ENCODE peak calls at places on chromosomes 6 and 20, in six cellular contexts. W is endothelial cell of umbilical vein, K is neural progenitor cell, H is cardiac muscle cell, P is colonic mucosa, D is upper lobe of left lung. B is an unnamed sample.

GRCh38 chr20:44253528-44253927 is 6.4 kb downstream of the GDAP1L1 start:
- DNase-seq in D (no peak), W (no peak), K (no peak), P (no peak), H (no peak), B (no peak)

GRCh38 chr20:21663465-21663864 is 42.0 kb upstream of the PAX1 start:
- DNase-seq in W (no peak), D (no peak), K (no peak), P (no peak), H (no peak), B (no peak)

GRCh38 chr6:49852975-49853374 is 13.4 kb downstream of the CRISP1 start:
- DNase-seq in H (no peak), P (no peak), K (no peak), W (no peak), D (no peak), B (no peak)

GRCh38 chr6:85493389-85493788 is 43.5 kb downstream of the NT5E start:
- DNase-seq in K (no peak), D (no peak), P (no peak), H (no peak), W (no peak), B (no peak)

GRCh38 chr20:58235010-58235409 is 6.6 kb upstream of the ANKRD60 start:
- DNase-seq in W (no peak), D (no peak), K (no peak), H (no peak), P (peak; percentile 13), B (no peak)

GRCh38 chr20:44664127-44664526 is 12.6 kb upstream of the ADA start:
- DNase-seq in H (no peak), D (no peak), P (no peak), W (no peak), K (no peak), B (no peak)

GRCh38 chr6:19312291-19312978 is 524.7 kb upstream of the ID4 start:
- DNase-seq in H (no peak), D (no peak), P (no peak), K (peak; percentile 93), W (no peak), B (no peak)

GRCh38 chr6:5278571-5279120 is 17.3 kb downstream of the FARS2 start:
- DNase-seq in P (no peak), H (no peak), W (no peak), K (no peak), D (no peak), B (no peak)

GRCh38 chr20:58480455-58481356 is 34.5 kb downstream of the APCDD1L start:
- DNase-seq in K (no peak), D (no peak), P (no peak), W (no peak), H (no peak), B (no peak)

GRCh38 chr20:19322061-19322985 is 109.9 kb downstream of the SLC24A3 start:
- DNase-seq in P (no peak), K (no peak), W (no peak), H (no peak), D (no peak), B (peak; percentile 96)

GRCh38 chr6:32081168-32081624 is 27.9 kb downstream of the TNXB start:
- DNase-seq in D (no peak), H (peak; percentile 95), K (no peak), W (no peak), P (no peak), B (peak; percentile 19)

GRCh38 chr6:151796842-151797530 is 10.5 kb upstream of the ESR1 start:
- DNase-seq in D (no peak), P (no peak), W (no peak), K (no peak), H (no peak), B (no peak)

GRCh38 chr20:4112490-4113420 is 97.4 kb upstream of the RNF24 start:
- DNase-seq in W (peak; percentile 60), K (no peak), P (peak; percentile 71), H (peak; percentile 87), D (no peak), B (peak; percentile 57)

GRCh38 chr6:83151114-83151513 is 42.0 kb downstream of the PGM3 start:
- DNase-seq in D (no peak), W (no peak), H (peak; percentile 6), K (no peak), P (no peak), B (no peak)

GRCh38 chr6:24408719-24409410 is 6.1 kb downstream of the MRS2 start:
- DNase-seq in W (no peak), P (no peak), K (no peak), D (no peak), H (no peak), B (no peak)

GRCh38 chr6:79604583-79605037 is 26.5 kb upstream of the SH3BGRL2 start:
- DNase-seq in K (no peak), H (peak; percentile 35), D (no peak), W (no peak), P (no peak), B (no peak)

GRCh38 chr6:48535569-48535968 is 424.6 kb upstream of the PTCHD4 start:
- DNase-seq in D (no peak), P (no peak), W (no peak), H (peak; percentile 81), K (peak; percentile 10), B (no peak)

GRCh38 chr20:36571564-36572504 is 1.6 kb upstream of the TGIF2 start:
- DNase-seq in H (no peak), W (no peak), D (no peak), K (peak; percentile 72), P (no peak), B (no peak)

GRCh38 chr6:81608776-81609175 is 143.7 kb downstream of the TENT5A start:
- DNase-seq in D (no peak), P (no peak), W (no peak), H (no peak), K (no peak), B (no peak)

GRCh38 chr20:44288252-44288651 is 22.8 kb downstream of the FITM2 start:
- DNase-seq in D (no peak), P (peak; percentile 28), K (no peak), H (no peak), W (no peak), B (no peak)

GRCh38 chr6:116088946-116089345 is 11.7 kb upstream of the NT5DC1 start:
- DNase-seq in W (no peak), D (no peak), K (no peak), H (no peak), P (no peak), B (no peak)

GRCh38 chr6:4510317-4510716 is 265.9 kb upstream of the CDYL start:
- DNase-seq in P (no peak), D (peak; percentile 38), K (no peak), W (no peak), H (no peak), B (no peak)

GRCh38 chr6:97850458-97851218 is 567.6 kb upstream of the MMS22L start:
- DNase-seq in P (no peak), W (no peak), H (peak; percentile 3), K (peak; percentile 92), D (no peak), B (peak; percentile 51)

GRCh38 chr20:38987777-38988176 is 25.6 kb downstream of the DHX35 start:
- DNase-seq in D (no peak), K (no peak), P (no peak), W (no peak), H (no peak), B (peak; percentile 9)

GRCh38 chr20:38990728-38991127 is 28.6 kb downstream of the DHX35 start:
- DNase-seq in W (no peak), H (no peak), P (no peak), D (no peak), K (no peak), B (no peak)

GRCh38 chr20:38985603-38986170 is 23.5 kb downstream of the DHX35 start:
- DNase-seq in W (peak; percentile 38), D (no peak), K (no peak), P (no peak), H (peak; percentile 89), B (peak; percentile 62)

GRCh38 chr20:38985060-38985459 is 22.9 kb downstream of the DHX35 start:
- DNase-seq in W (no peak), H (no peak), D (no peak), K (no peak), P (no peak), B (no peak)

DNA sequence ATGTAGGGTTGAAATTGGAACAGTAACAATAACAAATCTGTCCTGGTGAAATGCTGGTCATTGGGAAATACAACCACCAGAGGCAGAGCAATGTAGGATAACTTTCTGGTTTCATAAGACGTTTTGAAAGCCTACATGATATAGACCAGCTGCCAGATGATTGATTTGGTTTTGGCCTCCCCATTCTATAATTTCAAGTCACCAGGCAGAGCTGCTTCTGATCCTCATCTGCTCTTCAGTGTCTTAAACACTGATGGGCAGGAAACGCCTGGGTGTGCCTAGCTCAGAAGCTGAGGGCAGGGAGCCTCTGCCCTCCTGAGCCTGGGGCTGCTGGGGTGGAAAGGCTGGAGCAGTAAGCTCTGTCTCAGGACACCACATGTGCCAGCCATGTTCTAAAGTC is 24.5 kb downstream of the DHX35 start:
- DNase-seq in P (no peak), W (no peak), H (peak; percentile 56), K (no peak), D (no peak), B (no peak)
- TF ChIP-seq CTCF in P (no peak), W (no peak), H (peak; percentile 12), K (no peak), D (no peak), B (no peak)

GRCh38 chr20:51003776-51004175 is 19.1 kb downstream of the KCNG1 start:
- DNase-seq in D (no peak), K (no peak), W (no peak), P (no peak), H (no peak), B (no peak)

GRCh38 chr20:51004781-51005180 is 18.1 kb downstream of the KCNG1 start:
- DNase-seq in K (no peak), H (no peak), W (no peak), D (no peak), P (no peak), B (no peak)

GRCh38 chr20:51004305-51004727 is 18.6 kb downstream of the KCNG1 start:
- DNase-seq in K (no peak), H (no peak), D (peak; percentile 81), W (no peak), P (no peak), B (no peak)

GRCh38 chr20:51002633-51003032 is 20.3 kb downstream of the KCNG1 start:
- DNase-seq in W (no peak), D (no peak), P (no peak), K (no peak), H (no peak), B (no peak)

GRCh38 chr20:51005214-51005613 is 17.7 kb downstream of the KCNG1 start:
- DNase-seq in H (no peak), P (no peak), W (no peak), K (no peak), D (no peak), B (no peak)
- H3K27me3 ChIP-seq in H (no peaks in the 10 kb centered on the region), P (no peaks in the 10 kb centered on the region), W (peaks cover 3% of the 10 kb centered on the region), K (no peaks in the 10 kb centered on the region), D (no peaks in the 10 kb centered on the region), B (no peaks in the 10 kb centered on the region)

GRCh38 chr6:17394192-17394611 is 807 bp downstream of the CAP2 start:
- DNase-seq in D (no peak), W (peak; percentile 57), H (peak; percentile 58), P (peak; percentile 67), K (peak; percentile 72), B (peak; percentile 82)
- H3K4me3 ChIP-seq in D (peak overlapping the region; percentile 83), W (peak overlapping the region; percentile 94), H (peak overlapping the region; percentile 79), P (peak overlapping the region; percentile 36), K (peak overlapping the region; percentile 87), B (peak overlapping the region; percentile 84)

DNA sequence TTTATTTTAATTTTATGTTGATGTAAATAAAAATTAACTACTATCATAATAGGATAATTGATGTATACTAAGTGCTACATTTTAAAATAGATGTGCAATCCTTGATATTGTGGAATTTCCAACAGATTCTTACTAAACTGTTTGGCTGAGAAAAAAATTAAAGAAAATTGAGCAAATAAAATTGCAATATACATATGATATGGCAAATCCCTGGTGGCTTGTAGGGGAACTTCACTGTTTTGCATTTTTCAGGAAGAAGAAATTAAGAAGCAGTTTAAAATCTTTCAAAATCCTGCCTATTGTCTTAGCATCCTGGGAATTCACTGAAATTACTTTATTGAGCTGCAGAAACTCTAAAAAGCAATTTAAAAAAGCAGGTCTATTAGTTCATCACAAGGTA is 191.4 kb upstream of the ADGRB3 start:
- DNase-seq in K (no peak), W (no peak), H (no peak), P (no peak), D (no peak), B (no peak)
- TF ChIP-seq CTCF in K (peak; percentile 32), W (no peak), H (no peak), P (no peak), D (no peak), B (no peak)